ENCODE peak calls at places on chromosomes 1 and 21, in seven cellular contexts. One of them, this sample, is unnamed.

GRCh38 chr21:44540741-44541288 is 820 bp upstream of the KRTAP10-1 start:
- DNase-seq in AG10803: no peak
- DNase-seq in fibroblast of lung: no peak
- DNase-seq in HFF-Myc: no peak
- DNase-seq in NT2/D1: no peak
- DNase-seq in Karpas-422: no peak
- DNase-seq in cardiac fibroblast: no peak
- DNase-seq in this sample: no peak

GRCh38 chr1:8460784-8461183 is 142.9 kb downstream of the SLC45A1 start:
- DNase-seq in fibroblast of lung: no peak
- DNase-seq in Karpas-422: no peak
- DNase-seq in AG10803: no peak
- DNase-seq in NT2/D1: no peak
- DNase-seq in HFF-Myc: no peak
- DNase-seq in cardiac fibroblast: no peak
- DNase-seq in this sample: no peak

GRCh38 chr1:231636157-231636556 is 9.6 kb downstream of the DISC1 start:
- DNase-seq in AG10803: peak
- DNase-seq in cardiac fibroblast: peak
- DNase-seq in HFF-Myc: no peak
- DNase-seq in Karpas-422: no peak
- DNase-seq in NT2/D1: no peak
- DNase-seq in fibroblast of lung: peak
- DNase-seq in this sample: peak

GRCh38 chr1:237670296-237670695 is 220.4 kb downstream of the ZP4 start:
- DNase-seq in cardiac fibroblast: no peak
- DNase-seq in Karpas-422: no peak
- DNase-seq in NT2/D1: no peak
- DNase-seq in fibroblast of lung: no peak
- DNase-seq in HFF-Myc: no peak
- DNase-seq in AG10803: no peak
- DNase-seq in this sample: no peak

GRCh38 chr21:29376556-29376955 is 77.8 kb downstream of the BACH1 start:
- DNase-seq in Karpas-422: peak
- DNase-seq in AG10803: peak
- DNase-seq in cardiac fibroblast: peak
- DNase-seq in fibroblast of lung: peak
- DNase-seq in HFF-Myc: peak
- DNase-seq in NT2/D1: peak
- DNase-seq in this sample: no peak

GRCh38 chr1:89719502-89720306 is 86.8 kb downstream of the LRRC8C start:
- DNase-seq in AG10803: peak
- DNase-seq in fibroblast of lung: peak
- DNase-seq in HFF-Myc: no peak
- DNase-seq in NT2/D1: no peak
- DNase-seq in cardiac fibroblast: peak
- DNase-seq in Karpas-422: peak
- DNase-seq in this sample: peak

GRCh38 chr1:223706077-223706988 is 6.0 kb upstream of the CAPN2 start:
- DNase-seq in fibroblast of lung: peak
- DNase-seq in AG10803: peak
- DNase-seq in Karpas-422: no peak
- DNase-seq in cardiac fibroblast: peak
- DNase-seq in NT2/D1: no peak
- DNase-seq in HFF-Myc: no peak
- DNase-seq in this sample: peak

GRCh38 chr1:37473431-37474050 is 839 bp upstream of the ZC3H12A start:
- DNase-seq in Karpas-422: no peak
- DNase-seq in NT2/D1: no peak
- DNase-seq in AG10803: peak
- DNase-seq in HFF-Myc: no peak
- DNase-seq in cardiac fibroblast: peak
- DNase-seq in fibroblast of lung: no peak
- DNase-seq in this sample: peak

GRCh38 chr21:45403825-45404725 is 890 bp upstream of the COL18A1 start:
- DNase-seq in fibroblast of lung: peak
- DNase-seq in HFF-Myc: no peak
- DNase-seq in Karpas-422: no peak
- DNase-seq in NT2/D1: no peak
- DNase-seq in AG10803: peak
- DNase-seq in cardiac fibroblast: peak
- DNase-seq in this sample: peak

GRCh38 chr1:64894438-64895196 is 71.7 kb downstream of the JAK1 start:
- DNase-seq in Karpas-422: no peak
- DNase-seq in AG10803: no peak
- DNase-seq in cardiac fibroblast: no peak
- DNase-seq in HFF-Myc: no peak
- DNase-seq in fibroblast of lung: no peak
- DNase-seq in NT2/D1: no peak
- DNase-seq in this sample: no peak

GRCh38 chr1:97174039-97174704 is 452.6 kb downstream of the PTBP2 start:
- DNase-seq in AG10803: no peak
- DNase-seq in fibroblast of lung: no peak
- DNase-seq in cardiac fibroblast: peak
- DNase-seq in NT2/D1: no peak
- DNase-seq in HFF-Myc: no peak
- DNase-seq in Karpas-422: no peak
- DNase-seq in this sample: no peak

GRCh38 chr21:33022828-33023573 is 2.7 kb upstream of the OLIG2 start:
- DNase-seq in fibroblast of lung: no peak
- DNase-seq in NT2/D1: no peak
- DNase-seq in HFF-Myc: no peak
- DNase-seq in AG10803: no peak
- DNase-seq in Karpas-422: no peak
- DNase-seq in cardiac fibroblast: no peak
- DNase-seq in this sample: no peak

GRCh38 chr1:175530167-175530566 is 213.2 kb downstream of the TNR start:
- DNase-seq in Karpas-422: no peak
- DNase-seq in fibroblast of lung: no peak
- DNase-seq in NT2/D1: no peak
- DNase-seq in AG10803: no peak
- DNase-seq in cardiac fibroblast: no peak
- DNase-seq in HFF-Myc: no peak
- DNase-seq in this sample: no peak

GRCh38 chr21:45535341-45536081 is 6.7 kb downstream of the SLC19A1 start:
- DNase-seq in AG10803: no peak
- DNase-seq in Karpas-422: no peak
- DNase-seq in fibroblast of lung: no peak
- DNase-seq in cardiac fibroblast: no peak
- DNase-seq in HFF-Myc: no peak
- DNase-seq in NT2/D1: no peak
- DNase-seq in this sample: no peak

GRCh38 chr1:42420145-42420544 is 35.7 kb downstream of the ZMYND12 start:
- DNase-seq in cardiac fibroblast: peak
- DNase-seq in NT2/D1: no peak
- DNase-seq in AG10803: no peak
- DNase-seq in fibroblast of lung: peak
- DNase-seq in HFF-Myc: no peak
- DNase-seq in Karpas-422: no peak
- DNase-seq in this sample: peak
- H3K4me3 ChIP-seq in cardiac fibroblast: no peak
- H3K4me3 ChIP-seq in NT2/D1: no peak
- H3K4me3 ChIP-seq in AG10803: no peak
- H3K4me3 ChIP-seq in fibroblast of lung: no peak
- H3K4me3 ChIP-seq in HFF-Myc: no peak
- H3K4me3 ChIP-seq in Karpas-422: no peak
- H3K4me3 ChIP-seq in this sample: no peak

GRCh38 chr1:59691261-59691660 is 123.5 kb upstream of the HOOK1 start:
- DNase-seq in NT2/D1: no peak
- DNase-seq in AG10803: peak
- DNase-seq in fibroblast of lung: peak
- DNase-seq in cardiac fibroblast: peak
- DNase-seq in HFF-Myc: no peak
- DNase-seq in Karpas-422: no peak
- DNase-seq in this sample: no peak
- H3K4me3 ChIP-seq in NT2/D1: no peak
- H3K4me3 ChIP-seq in AG10803: no peak
- H3K4me3 ChIP-seq in fibroblast of lung: no peak
- H3K4me3 ChIP-seq in cardiac fibroblast: no peak
- H3K4me3 ChIP-seq in HFF-Myc: no peak
- H3K4me3 ChIP-seq in Karpas-422: no peak
- H3K4me3 ChIP-seq in this sample: no peak

GRCh38 chr1:6241887-6242740 is 1.9 kb upstream of the HES3 start:
- DNase-seq in fibroblast of lung: no peak
- DNase-seq in cardiac fibroblast: no peak
- DNase-seq in Karpas-422: no peak
- DNase-seq in HFF-Myc: no peak
- DNase-seq in AG10803: no peak
- DNase-seq in NT2/D1: no peak
- DNase-seq in this sample: no peak
- H3K4me3 ChIP-seq in fibroblast of lung: no peak
- H3K4me3 ChIP-seq in cardiac fibroblast: no peak
- H3K4me3 ChIP-seq in Karpas-422: no peak
- H3K4me3 ChIP-seq in HFF-Myc: peak
- H3K4me3 ChIP-seq in AG10803: no peak
- H3K4me3 ChIP-seq in NT2/D1: no peak
- H3K4me3 ChIP-seq in this sample: no peak

GRCh38 chr1:244325056-244325764 is 126.5 kb downstream of the ADSS2 start:
- DNase-seq in NT2/D1: no peak
- DNase-seq in HFF-Myc: no peak
- DNase-seq in Karpas-422: no peak
- DNase-seq in cardiac fibroblast: peak
- DNase-seq in fibroblast of lung: peak
- DNase-seq in AG10803: no peak
- DNase-seq in this sample: no peak

GRCh38 chr1:244324176-244324883 is 127.4 kb downstream of the ADSS2 start:
- DNase-seq in NT2/D1: no peak
- DNase-seq in cardiac fibroblast: no peak
- DNase-seq in HFF-Myc: no peak
- DNase-seq in fibroblast of lung: no peak
- DNase-seq in AG10803: no peak
- DNase-seq in Karpas-422: no peak
- DNase-seq in this sample: no peak

GRCh38 chr1:244322181-244322580 is 129.5 kb downstream of the ADSS2 start:
- DNase-seq in Karpas-422: no peak
- DNase-seq in AG10803: no peak
- DNase-seq in HFF-Myc: no peak
- DNase-seq in NT2/D1: no peak
- DNase-seq in cardiac fibroblast: no peak
- DNase-seq in fibroblast of lung: peak
- DNase-seq in this sample: no peak

GRCh38 chr1:244319283-244320132 is 132.2 kb downstream of the ADSS2 start:
- DNase-seq in NT2/D1: no peak
- DNase-seq in AG10803: peak
- DNase-seq in HFF-Myc: no peak
- DNase-seq in Karpas-422: no peak
- DNase-seq in cardiac fibroblast: peak
- DNase-seq in fibroblast of lung: peak
- DNase-seq in this sample: peak

GRCh38 chr1:244322791-244323521 is 128.8 kb downstream of the ADSS2 start:
- DNase-seq in Karpas-422: no peak
- DNase-seq in HFF-Myc: peak
- DNase-seq in AG10803: peak
- DNase-seq in NT2/D1: peak
- DNase-seq in cardiac fibroblast: peak
- DNase-seq in fibroblast of lung: peak
- DNase-seq in this sample: peak
- H3K4me3 ChIP-seq in Karpas-422: no peak
- H3K4me3 ChIP-seq in HFF-Myc: no peak
- H3K4me3 ChIP-seq in AG10803: no peak
- H3K4me3 ChIP-seq in NT2/D1: no peak
- H3K4me3 ChIP-seq in cardiac fibroblast: no peak
- H3K4me3 ChIP-seq in fibroblast of lung: no peak
- H3K4me3 ChIP-seq in this sample: no peak

DNA sequence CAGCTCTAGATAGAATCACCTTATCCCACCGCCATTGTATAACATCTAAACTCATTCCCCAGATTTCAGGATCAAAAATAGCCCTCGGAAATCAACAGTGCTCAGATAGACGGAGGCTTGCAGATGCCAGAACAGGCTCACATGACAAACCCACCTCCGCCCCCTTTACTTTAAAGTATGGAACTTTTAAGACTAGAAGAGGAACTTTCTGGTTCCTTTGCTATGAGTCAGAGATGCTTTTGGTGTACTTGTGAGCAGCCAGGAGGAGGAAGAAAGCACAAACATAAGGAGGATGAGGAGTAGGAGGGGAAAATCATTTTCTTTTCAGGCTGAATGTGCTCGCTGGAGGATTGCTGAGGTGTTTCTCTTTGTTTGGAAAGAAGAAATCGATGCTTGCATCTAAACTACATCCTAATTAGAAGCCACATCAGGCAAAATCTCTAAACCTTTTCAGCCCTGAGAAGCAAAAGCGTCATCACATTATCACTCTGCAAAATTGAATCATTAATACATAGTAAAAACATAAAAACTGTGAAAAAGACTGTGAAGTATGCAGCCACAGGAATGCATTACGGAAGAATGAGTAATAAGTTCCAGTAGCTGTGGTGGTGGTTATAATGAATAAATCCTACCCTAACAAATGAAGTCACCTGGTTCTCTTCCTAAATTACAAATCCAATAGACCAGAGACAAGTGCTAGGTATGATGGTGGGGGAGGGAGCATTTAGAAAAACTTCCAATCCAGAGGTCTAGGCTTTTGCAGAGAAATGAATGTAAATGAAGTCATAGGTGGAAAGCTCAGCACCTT is 251.3 kb downstream of the KCNH1 start:
- DNase-seq in Karpas-422: no peak
- DNase-seq in AG10803: peak
- DNase-seq in cardiac fibroblast: no peak
- DNase-seq in NT2/D1: no peak
- DNase-seq in HFF-Myc: no peak
- DNase-seq in fibroblast of lung: no peak
- DNase-seq in this sample: peak
- H3K4me3 ChIP-seq in Karpas-422: no peak
- H3K4me3 ChIP-seq in AG10803: no peak
- H3K4me3 ChIP-seq in cardiac fibroblast: no peak
- H3K4me3 ChIP-seq in NT2/D1: no peak
- H3K4me3 ChIP-seq in HFF-Myc: no peak
- H3K4me3 ChIP-seq in fibroblast of lung: no peak
- H3K4me3 ChIP-seq in this sample: peak

GRCh38 chr1:154556422-154556821 is 2.0 kb downstream of the UBE2Q1 start:
- DNase-seq in NT2/D1: no peak
- DNase-seq in AG10803: peak
- DNase-seq in cardiac fibroblast: peak
- DNase-seq in fibroblast of lung: no peak
- DNase-seq in HFF-Myc: no peak
- DNase-seq in Karpas-422: no peak
- DNase-seq in this sample: peak
- H3K4me3 ChIP-seq in NT2/D1: peak
- H3K4me3 ChIP-seq in AG10803: peak
- H3K4me3 ChIP-seq in cardiac fibroblast: peak
- H3K4me3 ChIP-seq in fibroblast of lung: peak
- H3K4me3 ChIP-seq in HFF-Myc: peak
- H3K4me3 ChIP-seq in Karpas-422: peak
- H3K4me3 ChIP-seq in this sample: peak

DNA sequence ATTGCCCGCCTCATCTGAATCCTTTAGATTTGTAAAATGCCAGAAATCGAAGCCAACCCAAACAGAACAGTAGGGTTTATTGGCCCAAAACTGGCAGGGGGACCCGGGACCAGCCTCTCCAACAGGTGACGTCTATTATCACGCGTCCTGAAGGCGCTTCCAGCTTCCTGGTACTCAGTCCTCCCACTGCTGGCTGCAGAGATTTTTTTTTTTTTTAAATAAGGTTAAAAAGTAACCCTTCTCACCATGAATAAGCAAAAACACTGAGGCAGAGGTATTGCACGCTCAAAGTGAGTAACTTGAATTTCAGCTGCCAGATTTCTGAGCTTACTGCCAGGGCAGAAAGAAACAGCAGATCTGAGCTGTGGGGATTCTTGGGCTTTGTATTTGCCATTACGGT is 54.4 kb upstream of the GCLM start:
- DNase-seq in HFF-Myc: no peak
- DNase-seq in Karpas-422: no peak
- DNase-seq in cardiac fibroblast: peak
- DNase-seq in AG10803: no peak
- DNase-seq in NT2/D1: no peak
- DNase-seq in fibroblast of lung: no peak
- DNase-seq in this sample: peak
- H3K4me3 ChIP-seq in HFF-Myc: no peak
- H3K4me3 ChIP-seq in Karpas-422: no peak
- H3K4me3 ChIP-seq in cardiac fibroblast: no peak
- H3K4me3 ChIP-seq in AG10803: no peak
- H3K4me3 ChIP-seq in NT2/D1: no peak
- H3K4me3 ChIP-seq in fibroblast of lung: no peak
- H3K4me3 ChIP-seq in this sample: no peak